ENCODE peak calls at places on chromosomes 3 and 15, in nine cellular contexts. X is amniotic stem cell, S is T-cell, K is T-helper 17 cell, N is activated T-cell treated with anti-CD3 and anti-CD28 coated beads for 24 hours, B is AG10803, A is AG09309, Z is GM20000, H is T-helper 9 cell. W is an unnamed sample.
A peak's percentile ranks its signal among the peaks of the same experiment; 100 is the strongest.

GRCh38 chr15:70792171-70792573 is 28.8 kb upstream of the UACA start:
- DNase-seq in X (peak; percentile 68), S (no peak), K (no peak), N (no peak), B (peak; percentile 71), A (peak; percentile 74), Z (no peak), H (no peak), W (no peak)

GRCh38 chr3:43978708-43979107 is 263.0 kb upstream of the TOPAZ1 start:
- DNase-seq in X (no peak), S (no peak), K (no peak), N (no peak), B (no peak), A (no peak), Z (no peak), H (no peak), W (no peak)

GRCh38 chr3:69822501-69822900 is 83.2 kb downstream of the MITF start:
- DNase-seq in X (no peak), S (no peak), K (no peak), N (no peak), B (peak; percentile 8), A (no peak), Z (no peak), H (no peak), W (no peak)

GRCh38 chr3:6392123-6392522 is 468.8 kb upstream of the GRM7 start:
- DNase-seq in X (no peak), S (no peak), K (no peak), N (no peak), B (no peak), A (no peak), Z (no peak), H (no peak), W (no peak)

GRCh38 chr3:38067508-38068233 is 28.7 kb downstream of the DLEC1 start:
- DNase-seq in X (no peak), S (no peak), K (no peak), N (no peak), B (peak; percentile 16), A (no peak), Z (no peak), H (no peak), W (no peak)

GRCh38 chr15:37921527-37922385 is 12.7 kb upstream of the TMCO5A start:
- DNase-seq in X (no peak), S (no peak), K (no peak), N (no peak), B (no peak), A (no peak), Z (no peak), H (no peak), W (no peak)

GRCh38 chr3:191434036-191434435 is 26.9 kb upstream of the PYDC2 start:
- DNase-seq in X (no peak), S (no peak), K (no peak), N (no peak), B (no peak), A (no peak), Z (no peak), H (no peak), W (no peak)

GRCh38 chr15:91408476-91409076 is 308.5 kb downstream of the SV2B start:
- DNase-seq in X (no peak), S (no peak), K (no peak), N (no peak), B (peak; percentile 4), A (no peak), Z (no peak), H (no peak), W (no peak)

GRCh38 chr15:40008061-40008460 is 30.9 kb downstream of the SRP14 start:
- DNase-seq in X (no peak), S (no peak), K (no peak), N (no peak), B (peak; percentile 67), A (peak; percentile 16), Z (no peak), H (no peak), W (no peak)

GRCh38 chr3:66592061-66592875 is 91.4 kb upstream of the LRIG1 start:
- DNase-seq in X (no peak), S (no peak), K (no peak), N (no peak), B (no peak), A (no peak), Z (no peak), H (no peak), W (no peak)

GRCh38 chr3:13874891-13875290 is 5.0 kb downstream of the WNT7A start:
- DNase-seq in X (no peak), S (no peak), K (no peak), N (no peak), B (no peak), A (no peak), Z (no peak), H (no peak), W (no peak)

GRCh38 chr15:70153948-70154439 is 56.3 kb upstream of the TLE3 start:
- DNase-seq in X (no peak), S (no peak), K (no peak), N (no peak), B (no peak), A (no peak), Z (no peak), H (no peak), W (peak; percentile 41)

GRCh38 chr15:44545934-44546802 is 9.2 kb downstream of the EIF3J start:
- DNase-seq in X (peak; percentile 11), S (peak; percentile 12), K (no peak), N (peak; percentile 43), B (peak; percentile 52), A (no peak), Z (peak; percentile 39), H (no peak), W (peak; percentile 77)

GRCh38 chr3:16060358-16060852 is 114.1 kb upstream of the GALNT15 start:
- DNase-seq in X (peak; percentile 87), S (no peak), K (no peak), N (no peak), B (peak; percentile 100), A (peak; percentile 99), Z (no peak), H (no peak), W (no peak)

GRCh38 chr3:42265059-42265991 is 660 bp downstream of the CCK start:
- DNase-seq in X (no peak), S (no peak), K (no peak), N (no peak), B (no peak), A (no peak), Z (no peak), H (no peak), W (no peak)

GRCh38 chr3:107344722-107345121 is 32.5 kb upstream of the CCDC54 start:
- DNase-seq in X (no peak), S (no peak), K (no peak), N (no peak), B (no peak), A (no peak), Z (no peak), H (no peak), W (no peak)

GRCh38 chr15:57772223-57772957 is 65.9 kb downstream of the POLR2M start:
- DNase-seq in X (no peak), S (no peak), K (no peak), N (no peak), B (peak; percentile 40), A (no peak), Z (no peak), H (no peak), W (no peak)

GRCh38 chr3:134004841-134005240 is 24.9 kb downstream of the SLCO2A1 start:
- DNase-seq in X (no peak), S (no peak), K (no peak), N (no peak), B (no peak), A (no peak), Z (no peak), H (no peak), W (no peak)